ENCODE peak calls at places on chromosomes 3 and 15, in six cellular contexts. L is neural progenitor cell; W is tibial artery; Z is cardiac septum; G is fibroblast of villous mesenchyme; Y is naive thymus-derived CD8-positive, alpha-beta T cell. T is an unnamed sample.

GRCh38 chr3:63845215-63845614 is 18.4 kb downstream of the THOC7 start:
- DNase-seq in Y (no peak), G (no peak), Z (no peak), W (no peak), L (no peak), T (no peak)

GRCh38 chr15:89993344-89993743 is 7.8 kb upstream of the ZNF710 start:
- DNase-seq in Y (no peak), W (no peak), G (no peak), L (no peak), Z (no peak), T (no peak)

GRCh38 chr15:77282333-77282732 is 137.6 kb downstream of the PEAK1 start:
- DNase-seq in L (peak; percentile 45), Z (no peak), W (peak; percentile 43), Y (no peak), G (peak; percentile 89), T (no peak)

GRCh38 chr15:58506064-58506490 is 74.3 kb downstream of the LIPC start:
- DNase-seq in L (no peak), W (no peak), Z (no peak), G (no peak), Y (no peak), T (no peak)

GRCh38 chr3:34066328-34066727 is 267.9 kb downstream of the PDCD6IP start:
- DNase-seq in L (no peak), W (no peak), Y (no peak), Z (no peak), G (no peak), T (no peak)

GRCh38 chr15:100844778-100845177 is 34.9 kb upstream of the ALDH1A3 start:
- DNase-seq in G (no peak), L (no peak), Z (no peak), Y (no peak), W (no peak), T (no peak)

GRCh38 chr3:113754486-113755159 is 7.8 kb downstream of the ATP6V1A start:
- DNase-seq in G (no peak), Z (no peak), Y (no peak), L (no peak), W (no peak), T (no peak)

GRCh38 chr15:34647569-34648334 is 64.3 kb upstream of the GOLGA8B start:
- DNase-seq in Y (no peak), W (no peak), Z (no peak), L (no peak), G (peak; percentile 8), T (no peak)

GRCh38 chr3:156626104-156626503 is 48.3 kb upstream of the TIPARP start:
- DNase-seq in Y (no peak), Z (no peak), W (no peak), G (no peak), L (no peak), T (no peak)

GRCh38 chr3:156628095-156628690 is 46.2 kb upstream of the TIPARP start:
- DNase-seq in G (no peak), Y (no peak), W (no peak), Z (no peak), L (no peak), T (no peak)

GRCh38 chr3:23704316-23704715 is 101.4 kb upstream of the UBE2E1 start:
- DNase-seq in L (no peak), G (peak; percentile 30), W (no peak), Z (no peak), Y (no peak), T (no peak)

GRCh38 chr3:5390221-5390620 is 202.7 kb downstream of the EDEM1 start:
- DNase-seq in Z (no peak), L (no peak), G (no peak), Y (no peak), W (no peak), T (no peak)

GRCh38 chr3:14452676-14453367 is 50.4 kb downstream of the SLC6A6 start:
- DNase-seq in W (peak; percentile 95), Y (no peak), G (peak; percentile 94), L (no peak), Z (peak; percentile 95), T (peak; percentile 95)

GRCh38 chr3:128310286-128311058 is 156.2 kb downstream of the DNAJB8 start:
- DNase-seq in Y (no peak), G (no peak), L (no peak), Z (no peak), W (no peak), T (peak; percentile 36)

GRCh38 chr3:169002689-169003088 is 660.8 kb downstream of the MECOM start:
- DNase-seq in Y (no peak), L (peak; percentile 35), W (no peak), Z (no peak), G (no peak), T (no peak)

GRCh38 chr3:128424508-128425069 is 42.1 kb downstream of the DNAJB8 start:
- DNase-seq in Y (no peak), Z (no peak), W (no peak), G (peak; percentile 94), L (no peak), T (no peak)

GRCh38 chr3:194107126-194107525 is 28.8 kb upstream of the HES1 start:
- DNase-seq in W (no peak), G (no peak), Z (no peak), L (no peak), Y (no peak), T (no peak)

GRCh38 chr15:77437264-77437663 is 16.6 kb downstream of the HMG20A start:
- DNase-seq in W (no peak), L (no peak), G (no peak), Z (no peak), Y (no peak), T (no peak)

GRCh38 chr3:140145501-140145900 is 210.5 kb downstream of the CLSTN2 start:
- DNase-seq in G (no peak), Z (no peak), L (no peak), W (no peak), Y (no peak), T (no peak)

GRCh38 chr15:89230277-89230676 is 8.9 kb upstream of the RLBP1 start:
- DNase-seq in G (no peak), W (no peak), L (no peak), Z (no peak), Y (no peak), T (no peak)

GRCh38 chr15:40790723-40791122 is 16.2 kb upstream of the ZFYVE19 start:
- DNase-seq in L (no peak), Y (no peak), Z (no peak), G (peak; percentile 27), W (no peak), T (no peak)

GRCh38 chr3:37240170-37240945 is 66.0 kb upstream of the LRRFIP2 start:
- DNase-seq in L (no peak), G (no peak), Z (no peak), W (no peak), Y (no peak), T (no peak)

GRCh38 chr15:52857937-52858336 is 67.8 kb upstream of the ONECUT1 start:
- DNase-seq in L (no peak), Y (no peak), Z (no peak), W (no peak), G (no peak), T (no peak)

GRCh38 chr3:109927161-109927560 is 589.8 kb upstream of the DPPA4 start:
- DNase-seq in W (no peak), Y (no peak), G (peak; percentile 86), L (no peak), Z (no peak), T (no peak)

GRCh38 chr15:36024066-36024465 is 478.1 kb upstream of the DPH6 start:
- DNase-seq in G (peak; percentile 37), L (no peak), W (no peak), Y (no peak), Z (no peak), T (no peak)

GRCh38 chr15:60328852-60329443 is 68.8 kb downstream of the ANXA2 start:
- DNase-seq in L (peak; percentile 41), Y (no peak), Z (no peak), G (peak; percentile 38), W (no peak), T (no peak)

GRCh38 chr3:23203651-23204111 is 554 bp downstream of the UBE2E2 start:
- DNase-seq in Y (peak; percentile 4), L (peak; percentile 53), Z (no peak), G (peak; percentile 24), W (peak; percentile 41), T (peak; percentile 74)

GRCh38 chr3:42730706-42731420 is 28.3 kb upstream of the HHATL start:
- DNase-seq in G (no peak), W (no peak), Y (no peak), Z (no peak), L (no peak), T (peak; percentile 38)

GRCh38 chr15:100350434-100351226 is 8.9 kb upstream of the ADAMTS17 start:
- DNase-seq in G (peak; percentile 87), Y (no peak), W (peak; percentile 59), Z (no peak), L (no peak), T (no peak)

GRCh38 chr3:43012189-43012588 is 33.1 kb downstream of the GASK1A start:
- DNase-seq in W (no peak), Y (no peak), L (no peak), Z (no peak), G (no peak), T (no peak)

GRCh38 chr3:184448321-184449160 is 68.7 kb downstream of the CHRD start:
- DNase-seq in L (no peak), Y (no peak), W (no peak), Z (no peak), G (peak; percentile 15), T (no peak)

GRCh38 chr3:71721721-71722157 is 3.5 kb downstream of the EIF4E3 start:
- DNase-seq in Z (no peak), G (no peak), L (no peak), Y (peak; percentile 14), W (no peak), T (no peak)

GRCh38 chr3:179194931-179195330 is 46.8 kb downstream of the PIK3CA start:
- DNase-seq in L (no peak), G (peak; percentile 34), W (no peak), Y (no peak), Z (no peak), T (no peak)

GRCh38 chr15:69729167-69729748 is 276.6 kb downstream of the RPLP1 start:
- DNase-seq in G (peak; percentile 37), L (peak; percentile 49), W (no peak), Z (no peak), Y (peak; percentile 55), T (no peak)

GRCh38 chr3:149044329-149045083 is 41.8 kb downstream of the HLTF start:
- DNase-seq in G (no peak), Z (no peak), W (no peak), Y (no peak), L (no peak), T (no peak)

GRCh38 chr15:45126535-45127158 is 3.0 kb downstream of the DUOXA1 start:
- DNase-seq in Z (no peak), Y (no peak), L (peak; percentile 32), W (no peak), G (peak; percentile 28), T (no peak)

GRCh38 chr3:59981377-59981776 is 931.6 kb upstream of the CFAP20DC start:
- DNase-seq in Y (no peak), W (no peak), G (no peak), Z (no peak), L (no peak), T (no peak)

GRCh38 chr3:97821413-97821809 is 400 bp upstream of the CRYBG3 start:
- DNase-seq in Z (peak; percentile 77), W (peak; percentile 26), G (peak; percentile 71), Y (no peak), L (no peak), T (peak; percentile 76)

T was measured in coronary artery.